ENCODE peak calls at places on chromosomes 12 and 14, in five cellular contexts. M, D, I, X and R are unnamed samples.

GRCh38 chr12:112870267-112870980 is 36.3 kb upstream of the OAS1 start:
- DNase-seq in M (no peak), D (no peak), I (no peak), X (no peak), R (no peak)

GRCh38 chr14:85415015-85415712 is 114.8 kb upstream of the FLRT2 start:
- DNase-seq in M (peak), D (peak), I (no peak), X (peak), R (no peak)

GRCh38 chr12:53048033-53048779 is 1.7 kb upstream of the TNS2 start:
- DNase-seq in M (peak), D (peak), I (no peak), X (no peak), R (no peak)

GRCh38 chr12:29599397-29599796 is 101.9 kb upstream of the OVCH1 start:
- DNase-seq in M (no peak), D (no peak), I (no peak), X (peak), R (no peak)

GRCh38 chr12:56602239-56602638 is 27.9 kb downstream of the BAZ2A start:
- DNase-seq in M (no peak), D (no peak), I (no peak), X (no peak), R (no peak)

GRCh38 chr12:48070033-48070432 is 35.8 kb downstream of the SENP1 start:
- DNase-seq in M (no peak), D (no peak), I (no peak), X (no peak), R (no peak)

GRCh38 chr14:99119554-99119953 is 152.4 kb downstream of the BCL11B start:
- DNase-seq in M (no peak), D (no peak), I (no peak), X (no peak), R (no peak)

GRCh38 chr12:45553204-45553603 is 176.3 kb upstream of the ARID2 start:
- DNase-seq in M (no peak), D (no peak), I (no peak), X (peak), R (no peak)

GRCh38 chr12:102927220-102927619 is 10.2 kb upstream of the PAH start:
- DNase-seq in M (no peak), D (no peak), I (no peak), X (no peak), R (no peak)

GRCh38 chr12:10122689-10123088 is 7.3 kb downstream of the CLEC7A start:
- DNase-seq in M (no peak), D (no peak), I (no peak), X (no peak), R (no peak)

GRCh38 chr12:29830391-29830790 is 46.6 kb upstream of the TMTC1 start:
- DNase-seq in M (no peak), D (no peak), I (no peak), X (no peak), R (no peak)

GRCh38 chr12:6114476-6114870 is 10.0 kb downstream of the VWF start:
- DNase-seq in M (no peak), D (no peak), I (no peak), X (no peak), R (no peak)

GRCh38 chr14:70755655-70756054 is 53.7 kb downstream of the MAP3K9 start:
- DNase-seq in M (no peak), D (no peak), I (no peak), X (no peak), R (no peak)

GRCh38 chr14:22561661-22562579 is 27.1 kb downstream of the DAD1 start:
- DNase-seq in M (no peak), D (no peak), I (peak), X (no peak), R (no peak)

GRCh38 chr14:23123419-23123818 is 4.4 kb upstream of the CEBPE start:
- DNase-seq in M (peak), D (no peak), I (no peak), X (no peak), R (no peak)

GRCh38 chr14:85428926-85429325 is 101.0 kb upstream of the FLRT2 start:
- DNase-seq in M (no peak), D (no peak), I (no peak), X (no peak), R (no peak)

GRCh38 chr12:42605685-42606084 is 16.1 kb upstream of the PRICKLE1 start:
- DNase-seq in M (no peak), D (no peak), I (no peak), X (no peak), R (no peak)

GRCh38 chr14:70886421-70887206 is 20.6 kb upstream of the PCNX1 start:
- DNase-seq in M (no peak), D (no peak), I (peak), X (no peak), R (no peak)

GRCh38 chr12:107557026-107557425 is 128.6 kb upstream of the PWP1 start:
- DNase-seq in M (no peak), D (no peak), I (no peak), X (no peak), R (no peak)

GRCh38 chr12:104925501-104925900 is 32.6 kb downstream of the SLC41A2 start:
- DNase-seq in M (no peak), D (no peak), I (no peak), X (no peak), R (no peak)

GRCh38 chr12:47391566-47391965 is 311.8 kb upstream of the AMIGO2 start:
- DNase-seq in M (no peak), D (no peak), I (peak), X (no peak), R (no peak)